ENCODE peak calls at places on chromosomes 6 and 20, in eight cellular contexts. A is stimulated activated CD4-positive, alpha-beta T cell treated with anti-CD3 and anti-CD28 coated beads, Interleukin-1b, Interleukin-23, amount 100 ng/mL, for 4 hours; E is IMR-90; W is natural killer cell; M is tibial artery; V is GM12864; P is GM23248; K is hepatocyte. Z is an unnamed sample.

GRCh38 chr6:36700812-36701211 is 3.2 kb downstream of the RAB44 start:
- DNase-seq in A (no peak), E (no peak), W (no peak), M (no peak), V (no peak), P (no peak), K (no peak), Z (no peak)

GRCh38 chr20:16423311-16424212 is 149.7 kb downstream of the KIF16B start:
- DNase-seq in A (no peak), E (peak; percentile 36), W (no peak), M (no peak), V (no peak), P (no peak), K (no peak), Z (no peak)

GRCh38 chr6:33451606-33452005 is 2.8 kb upstream of the ZBTB9 start:
- DNase-seq in A (no peak), E (no peak), W (no peak), M (no peak), V (no peak), P (no peak), K (no peak), Z (no peak)

GRCh38 chr20:17525650-17526049 is 5.5 kb downstream of the BFSP1 start:
- DNase-seq in A (no peak), E (no peak), W (no peak), M (no peak), V (no peak), P (no peak), K (peak; percentile 44), Z (no peak)

GRCh38 chr6:145214570-145214969 is 520.8 kb downstream of the EPM2A start:
- DNase-seq in A (no peak), E (peak; percentile 39), W (no peak), M (no peak), V (no peak), P (peak; percentile 52), K (peak; percentile 52), Z (no peak)

GRCh38 chr6:115891111-115891669 is 169.5 kb downstream of the FRK start:
- DNase-seq in A (no peak), E (peak; percentile 30), W (no peak), M (no peak), V (peak; percentile 43), P (peak; percentile 85), K (no peak), Z (no peak)

GRCh38 chr20:3233131-3233990 is 5.6 kb downstream of the SLC4A11 start:
- DNase-seq in A (no peak), E (no peak), W (no peak), M (no peak), V (no peak), P (no peak), K (no peak), Z (no peak)

GRCh38 chr20:33788351-33789049 is 22.6 kb upstream of the CHMP4B start:
- DNase-seq in A (no peak), E (no peak), W (no peak), M (no peak), V (no peak), P (no peak), K (no peak), Z (no peak)

GRCh38 chr20:57498425-57499400 is 26.2 kb downstream of the CTCFL start:
- DNase-seq in A (peak; percentile 20), E (peak; percentile 7), W (no peak), M (no peak), V (no peak), P (peak; percentile 50), K (peak; percentile 41), Z (no peak)

GRCh38 chr6:47169785-47170685 is 127.9 kb upstream of the ADGRF1 start:
- DNase-seq in A (no peak), E (peak; percentile 47), W (no peak), M (no peak), V (no peak), P (peak; percentile 61), K (peak; percentile 45), Z (no peak)

GRCh38 chr6:73234732-73235131 is 9.4 kb upstream of the KHDC1L start:
- DNase-seq in A (no peak), E (peak; percentile 87), W (no peak), M (no peak), V (no peak), P (peak; percentile 86), K (no peak), Z (no peak)

GRCh38 chr6:32092760-32093497 is 16.2 kb downstream of the TNXB start:
- DNase-seq in A (no peak), E (peak; percentile 84), W (no peak), M (peak; percentile 64), V (no peak), P (peak; percentile 69), K (peak; percentile 51), Z (no peak)

GRCh38 chr20:11719153-11719552 is 198.5 kb upstream of the BTBD3 start:
- DNase-seq in A (no peak), E (no peak), W (no peak), M (no peak), V (no peak), P (no peak), K (no peak), Z (no peak)

GRCh38 chr6:117346142-117346930 is 79.4 kb downstream of the ROS1 start:
- DNase-seq in A (no peak), E (peak; percentile 28), W (no peak), M (no peak), V (no peak), P (peak; percentile 58), K (peak; percentile 17), Z (no peak)

GRCh38 chr6:42168650-42169049 is 4.5 kb upstream of the GUCA1A start:
- DNase-seq in A (no peak), E (no peak), W (no peak), M (no peak), V (no peak), P (no peak), K (no peak), Z (no peak)

GRCh38 chr20:24109008-24109407 is 120.4 kb upstream of the GGTLC1 start:
- DNase-seq in A (no peak), E (no peak), W (no peak), M (no peak), V (peak; percentile 8), P (no peak), K (no peak), Z (no peak)

GRCh38 chr20:41365785-41366545 is 653 bp downstream of the EMILIN3 start:
- DNase-seq in A (no peak), E (no peak), W (no peak), M (no peak), V (no peak), P (peak; percentile 38), K (peak; percentile 42), Z (no peak)

GRCh38 chr6:2355155-2355554 is 109.8 kb upstream of the GMDS start:
- DNase-seq in A (no peak), E (peak; percentile 14), W (no peak), M (no peak), V (no peak), P (peak; percentile 14), K (no peak), Z (no peak)

GRCh38 chr20:44754554-44754953 is 8.9 kb downstream of the KCNK15 start:
- DNase-seq in A (no peak), E (no peak), W (no peak), M (no peak), V (no peak), P (no peak), K (no peak), Z (no peak)

GRCh38 chr6:146915671-146916127 is 288.5 kb upstream of the STXBP5 start:
- DNase-seq in A (no peak), E (peak; percentile 72), W (no peak), M (no peak), V (no peak), P (peak; percentile 81), K (no peak), Z (no peak)

GRCh38 chr6:12751694-12752304 is 35.2 kb downstream of the PHACTR1 start:
- DNase-seq in A (peak; percentile 12), E (peak; percentile 12), W (no peak), M (peak; percentile 56), V (no peak), P (peak; percentile 69), K (peak; percentile 85), Z (peak; percentile 70)

GRCh38 chr20:30286157-30286556 is 971.3 kb upstream of the DEFB115 start:
- DNase-seq in A (no peak), E (no peak), W (no peak), M (no peak), V (no peak), P (no peak), K (no peak), Z (no peak)

GRCh38 chr6:132188865-132189264 is 212.4 kb downstream of the MOXD1 start:
- DNase-seq in A (no peak), E (peak; percentile 87), W (no peak), M (no peak), V (no peak), P (peak; percentile 85), K (no peak), Z (no peak)

GRCh38 chr6:151176941-151177760 is 62.6 kb upstream of the AKAP12 start:
- DNase-seq in A (no peak), E (no peak), W (no peak), M (no peak), V (no peak), P (no peak), K (no peak), Z (no peak)

GRCh38 chr6:42441059-42441471 is 10.7 kb downstream of the TRERF1 start:
- DNase-seq in A (no peak), E (peak; percentile 81), W (no peak), M (no peak), V (no peak), P (peak; percentile 44), K (peak; percentile 67), Z (no peak)

Z was measured in progenitor cell of endocrine pancreas.